ENCODE peak calls at places on chromosomes 7 and 10, in nine cellular contexts. One of them, this sample, is unnamed.

GRCh38 chr7:88429382-88429781 is 122.7 kb upstream of the STEAP4 start:
- DNase-seq in T-cell: no peak
- DNase-seq in ACHN: peak; percentile 21
- DNase-seq in cardiac fibroblast: peak; percentile 4
- DNase-seq in HuH-7.5: no peak
- DNase-seq in NCI-H510A treated with DMSO at 0.1 percent for 48 hours: no peak
- DNase-seq in endodermal cell: no peak
- DNase-seq in NCI-H1436: no peak
- DNase-seq in stimulated activated CD8-positive, alpha-beta memory T cell treated with anti-CD3 and anti-CD28 coated beads, Interleukin-4, amount 100 ng/mL, for 1 hour: no peak
- DNase-seq in this sample: no peak

GRCh38 chr7:18614841-18615240 is 119.3 kb downstream of the HDAC9 start:
- DNase-seq in T-cell: no peak
- DNase-seq in ACHN: no peak
- DNase-seq in cardiac fibroblast: no peak
- DNase-seq in HuH-7.5: no peak
- DNase-seq in NCI-H510A treated with DMSO at 0.1 percent for 48 hours: no peak
- DNase-seq in endodermal cell: no peak
- DNase-seq in NCI-H1436: no peak
- DNase-seq in stimulated activated CD8-positive, alpha-beta memory T cell treated with anti-CD3 and anti-CD28 coated beads, Interleukin-4, amount 100 ng/mL, for 1 hour: no peak
- DNase-seq in this sample: no peak

GRCh38 chr7:154676422-154677073 is 326.4 kb downstream of the PAXIP1 start:
- DNase-seq in T-cell: no peak
- DNase-seq in ACHN: no peak
- DNase-seq in cardiac fibroblast: no peak
- DNase-seq in HuH-7.5: no peak
- DNase-seq in NCI-H510A treated with DMSO at 0.1 percent for 48 hours: no peak
- DNase-seq in endodermal cell: no peak
- DNase-seq in NCI-H1436: no peak
- DNase-seq in stimulated activated CD8-positive, alpha-beta memory T cell treated with anti-CD3 and anti-CD28 coated beads, Interleukin-4, amount 100 ng/mL, for 1 hour: no peak
- DNase-seq in this sample: no peak

GRCh38 chr10:67836491-67836890 is 1.5 kb downstream of the DNAJC12 start:
- DNase-seq in T-cell: no peak
- DNase-seq in ACHN: no peak
- DNase-seq in cardiac fibroblast: no peak
- DNase-seq in HuH-7.5: no peak
- DNase-seq in NCI-H510A treated with DMSO at 0.1 percent for 48 hours: no peak
- DNase-seq in endodermal cell: no peak
- DNase-seq in NCI-H1436: no peak
- DNase-seq in stimulated activated CD8-positive, alpha-beta memory T cell treated with anti-CD3 and anti-CD28 coated beads, Interleukin-4, amount 100 ng/mL, for 1 hour: no peak
- DNase-seq in this sample: no peak

GRCh38 chr7:7323921-7324320 is 141.6 kb downstream of the C1GALT1 start:
- DNase-seq in T-cell: no peak
- DNase-seq in ACHN: no peak
- DNase-seq in cardiac fibroblast: no peak
- DNase-seq in HuH-7.5: no peak
- DNase-seq in NCI-H510A treated with DMSO at 0.1 percent for 48 hours: no peak
- DNase-seq in endodermal cell: no peak
- DNase-seq in NCI-H1436: no peak
- DNase-seq in stimulated activated CD8-positive, alpha-beta memory T cell treated with anti-CD3 and anti-CD28 coated beads, Interleukin-4, amount 100 ng/mL, for 1 hour: no peak
- DNase-seq in this sample: no peak

GRCh38 chr10:43318456-43318855 is 51.6 kb upstream of the RASGEF1A start:
- DNase-seq in T-cell: no peak
- DNase-seq in ACHN: no peak
- DNase-seq in cardiac fibroblast: no peak
- DNase-seq in HuH-7.5: no peak
- DNase-seq in NCI-H510A treated with DMSO at 0.1 percent for 48 hours: no peak
- DNase-seq in endodermal cell: no peak
- DNase-seq in NCI-H1436: no peak
- DNase-seq in stimulated activated CD8-positive, alpha-beta memory T cell treated with anti-CD3 and anti-CD28 coated beads, Interleukin-4, amount 100 ng/mL, for 1 hour: no peak
- DNase-seq in this sample: no peak

GRCh38 chr10:13868528-13869294 is 281.9 kb downstream of the PRPF18 start:
- DNase-seq in T-cell: no peak
- DNase-seq in ACHN: no peak
- DNase-seq in cardiac fibroblast: no peak
- DNase-seq in HuH-7.5: no peak
- DNase-seq in NCI-H510A treated with DMSO at 0.1 percent for 48 hours: no peak
- DNase-seq in endodermal cell: peak; percentile 30
- DNase-seq in NCI-H1436: no peak
- DNase-seq in stimulated activated CD8-positive, alpha-beta memory T cell treated with anti-CD3 and anti-CD28 coated beads, Interleukin-4, amount 100 ng/mL, for 1 hour: no peak
- DNase-seq in this sample: no peak

GRCh38 chr7:4797858-4798705 is 22.7 kb downstream of the AP5Z1 start:
- DNase-seq in T-cell: peak; percentile 55
- DNase-seq in ACHN: peak; percentile 71
- DNase-seq in cardiac fibroblast: peak; percentile 49
- DNase-seq in HuH-7.5: peak; percentile 96
- DNase-seq in NCI-H510A treated with DMSO at 0.1 percent for 48 hours: peak; percentile 8
- DNase-seq in endodermal cell: peak; percentile 93
- DNase-seq in NCI-H1436: no peak
- DNase-seq in stimulated activated CD8-positive, alpha-beta memory T cell treated with anti-CD3 and anti-CD28 coated beads, Interleukin-4, amount 100 ng/mL, for 1 hour: peak; percentile 16
- DNase-seq in this sample: peak; percentile 70

GRCh38 chr7:11330208-11330607 is 356.5 kb downstream of the PHF14 start:
- DNase-seq in T-cell: no peak
- DNase-seq in ACHN: no peak
- DNase-seq in cardiac fibroblast: no peak
- DNase-seq in HuH-7.5: no peak
- DNase-seq in NCI-H510A treated with DMSO at 0.1 percent for 48 hours: no peak
- DNase-seq in endodermal cell: no peak
- DNase-seq in NCI-H1436: no peak
- DNase-seq in stimulated activated CD8-positive, alpha-beta memory T cell treated with anti-CD3 and anti-CD28 coated beads, Interleukin-4, amount 100 ng/mL, for 1 hour: no peak
- DNase-seq in this sample: no peak

GRCh38 chr7:24701232-24701898 is 55.9 kb downstream of the GSDME start:
- DNase-seq in T-cell: no peak
- DNase-seq in ACHN: peak; percentile 44
- DNase-seq in cardiac fibroblast: peak; percentile 89
- DNase-seq in HuH-7.5: no peak
- DNase-seq in NCI-H510A treated with DMSO at 0.1 percent for 48 hours: no peak
- DNase-seq in endodermal cell: no peak
- DNase-seq in NCI-H1436: peak; percentile 17
- DNase-seq in stimulated activated CD8-positive, alpha-beta memory T cell treated with anti-CD3 and anti-CD28 coated beads, Interleukin-4, amount 100 ng/mL, for 1 hour: no peak
- DNase-seq in this sample: no peak

GRCh38 chr7:85529831-85530230 is 343.0 kb upstream of the SEMA3D start:
- DNase-seq in T-cell: no peak
- DNase-seq in ACHN: no peak
- DNase-seq in cardiac fibroblast: peak; percentile 25
- DNase-seq in HuH-7.5: no peak
- DNase-seq in NCI-H510A treated with DMSO at 0.1 percent for 48 hours: no peak
- DNase-seq in endodermal cell: no peak
- DNase-seq in NCI-H1436: no peak
- DNase-seq in stimulated activated CD8-positive, alpha-beta memory T cell treated with anti-CD3 and anti-CD28 coated beads, Interleukin-4, amount 100 ng/mL, for 1 hour: no peak
- DNase-seq in this sample: no peak

GRCh38 chr10:93620925-93621324 is 8.6 kb downstream of the PDE6C start:
- DNase-seq in T-cell: no peak
- DNase-seq in ACHN: no peak
- DNase-seq in cardiac fibroblast: no peak
- DNase-seq in HuH-7.5: no peak
- DNase-seq in NCI-H510A treated with DMSO at 0.1 percent for 48 hours: no peak
- DNase-seq in endodermal cell: no peak
- DNase-seq in NCI-H1436: no peak
- DNase-seq in stimulated activated CD8-positive, alpha-beta memory T cell treated with anti-CD3 and anti-CD28 coated beads, Interleukin-4, amount 100 ng/mL, for 1 hour: no peak
- DNase-seq in this sample: no peak

GRCh38 chr10:18418579-18419210 is 232.7 kb downstream of the NSUN6 start:
- DNase-seq in T-cell: no peak
- DNase-seq in ACHN: no peak
- DNase-seq in cardiac fibroblast: peak; percentile 22
- DNase-seq in HuH-7.5: no peak
- DNase-seq in NCI-H510A treated with DMSO at 0.1 percent for 48 hours: no peak
- DNase-seq in endodermal cell: no peak
- DNase-seq in NCI-H1436: no peak
- DNase-seq in stimulated activated CD8-positive, alpha-beta memory T cell treated with anti-CD3 and anti-CD28 coated beads, Interleukin-4, amount 100 ng/mL, for 1 hour: no peak
- DNase-seq in this sample: no peak

GRCh38 chr10:89867964-89868363 is 166.6 kb downstream of the KIF20B start:
- DNase-seq in T-cell: no peak
- DNase-seq in ACHN: no peak
- DNase-seq in cardiac fibroblast: peak; percentile 31
- DNase-seq in HuH-7.5: no peak
- DNase-seq in NCI-H510A treated with DMSO at 0.1 percent for 48 hours: no peak
- DNase-seq in endodermal cell: no peak
- DNase-seq in NCI-H1436: no peak
- DNase-seq in stimulated activated CD8-positive, alpha-beta memory T cell treated with anti-CD3 and anti-CD28 coated beads, Interleukin-4, amount 100 ng/mL, for 1 hour: no peak
- DNase-seq in this sample: no peak

GRCh38 chr10:119333146-119333792 is 125.9 kb downstream of the GRK5 start:
- DNase-seq in T-cell: peak; percentile 15
- DNase-seq in ACHN: no peak
- DNase-seq in cardiac fibroblast: peak; percentile 46
- DNase-seq in HuH-7.5: no peak
- DNase-seq in NCI-H510A treated with DMSO at 0.1 percent for 48 hours: no peak
- DNase-seq in endodermal cell: peak; percentile 71
- DNase-seq in NCI-H1436: no peak
- DNase-seq in stimulated activated CD8-positive, alpha-beta memory T cell treated with anti-CD3 and anti-CD28 coated beads, Interleukin-4, amount 100 ng/mL, for 1 hour: peak; percentile 33
- DNase-seq in this sample: no peak